ENCODE peak calls at places on chromosomes 16 and 17, in six cellular contexts. M is kidney epithelial cell; H is lung; C is activated naive CD8-positive, alpha-beta T cell treated with anti-CD3 and anti-CD28 coated beads, Interleukin-2, amount 10 ng/mL, durations not matched to agents 7 days and 5 days; E is activated T-cell treated with anti-CD3 and anti-CD28 coated beads, Interleukin-2, amount 50 U/mL, for 4 hours; Q is Panc1. O is an unnamed sample.
A peak's percentile ranks its signal among the peaks of the same experiment; 100 is the strongest.

GRCh38 chr17:65985571-65985970 is 206.4 kb downstream of the CEP112 start:
- DNase-seq in M (no peak), H (no peak), C (no peak), E (no peak), Q (no peak), O (no peak)

GRCh38 chr17:31433091-31433790 is 41.8 kb downstream of the RAB11FIP4 start:
- DNase-seq in M (no peak), H (no peak), C (peak; percentile 46), E (peak; percentile 9), Q (no peak), O (no peak)

GRCh38 chr17:81040791-81041337 is 5.9 kb downstream of the BAIAP2 start:
- DNase-seq in M (no peak), H (no peak), C (no peak), E (no peak), Q (no peak), O (no peak)

GRCh38 chr17:78137392-78138203 is 7.0 kb downstream of the TMC8 start:
- DNase-seq in M (no peak), H (peak; percentile 35), C (peak; percentile 74), E (no peak), Q (no peak), O (no peak)

GRCh38 chr17:49277638-49278037 is 47.1 kb upstream of the PHOSPHO1 start:
- DNase-seq in M (no peak), H (no peak), C (no peak), E (no peak), Q (no peak), O (no peak)

GRCh38 chr16:745739-746138 is 4.9 kb upstream of the CIAO3 start:
- DNase-seq in M (no peak), H (peak; percentile 46), C (peak; percentile 45), E (no peak), Q (no peak), O (no peak)

GRCh38 chr17:42240201-42240600 is 36.0 kb downstream of the STAT5B start:
- DNase-seq in M (no peak), H (no peak), C (no peak), E (no peak), Q (no peak), O (no peak)

GRCh38 chr16:72094266-72094610 is 591 bp downstream of the DHX38 start:
- DNase-seq in M (no peak), H (no peak), C (no peak), E (peak; percentile 42), Q (no peak), O (no peak)

GRCh38 chr17:3730881-3731429 is 7.3 kb downstream of the HASPIN start:
- DNase-seq in M (no peak), H (no peak), C (no peak), E (no peak), Q (no peak), O (no peak)

O was measured in keratinocyte.